ENCODE peak calls at places on chromosomes 7 and 10, in five cellular contexts. T is esophagus muscularis mucosa, X is transverse colon, B is stomach, K is breast epithelium. N is an unnamed sample.

GRCh38 chr10:96840841-96841518 is 8.9 kb downstream of the LCOR start:
- DNase-seq in T (no peak), X (no peak), B (no peak), K (no peak), N (no peak)

GRCh38 chr7:91080351-91080750 is 183.9 kb upstream of the FZD1 start:
- DNase-seq in T (no peak), X (no peak), B (no peak), K (no peak), N (no peak)

GRCh38 chr10:114402871-114403544 is 1.3 kb downstream of the AFAP1L2 start:
- DNase-seq in T (no peak), X (no peak), B (no peak), K (no peak), N (no peak)

GRCh38 chr7:108135446-108136190 is 5.5 kb upstream of the LAMB4 start:
- DNase-seq in T (peak; percentile 70), X (no peak), B (no peak), K (no peak), N (no peak)

GRCh38 chr7:29457565-29457971 is 106.1 kb upstream of the PRR15 start:
- DNase-seq in T (no peak), X (no peak), B (no peak), K (no peak), N (no peak)

GRCh38 chr10:102604379-102604960 is 39.8 kb upstream of the TRIM8 start:
- DNase-seq in T (no peak), X (no peak), B (no peak), K (no peak), N (no peak)

GRCh38 chr7:137209151-137209822 is 134.2 kb downstream of the PTN start:
- DNase-seq in T (no peak), X (no peak), B (no peak), K (no peak), N (no peak)

GRCh38 chr7:14822481-14822854 is 80.1 kb downstream of the DGKB start:
- DNase-seq in T (no peak), X (no peak), B (no peak), K (no peak), N (no peak)

GRCh38 chr10:126062132-126063032 is 166.0 kb downstream of the FANK1 start:
- DNase-seq in T (no peak), X (peak; percentile 40), B (peak; percentile 51), K (peak; percentile 87), N (peak; percentile 95)

GRCh38 chr7:150404785-150405583 is 25.9 kb downstream of the ZNF775 start:
- DNase-seq in T (peak; percentile 96), X (peak; percentile 92), B (peak; percentile 91), K (peak; percentile 71), N (peak; percentile 92)

GRCh38 chr10:113357688-113358306 is 195.1 kb upstream of the HABP2 start:
- DNase-seq in T (no peak), X (no peak), B (no peak), K (no peak), N (no peak)

GRCh38 chr7:44547536-44548221 is 6.5 kb upstream of the NPC1L1 start:
- DNase-seq in T (no peak), X (no peak), B (no peak), K (no peak), N (no peak)

GRCh38 chr10:8039323-8039922 is 15.1 kb upstream of the GATA3 start:
- DNase-seq in T (no peak), X (no peak), B (no peak), K (no peak), N (no peak)

GRCh38 chr7:44210107-44210506 is 9.3 kb downstream of the YKT6 start:
- DNase-seq in T (no peak), X (no peak), B (no peak), K (no peak), N (peak; percentile 19)

GRCh38 chr7:20312562-20312961 is 18.1 kb upstream of the ITGB8 start:
- DNase-seq in T (no peak), X (no peak), B (no peak), K (no peak), N (no peak)

GRCh38 chr7:73899731-73900142 is 38.8 kb downstream of the TMEM270 start:
- DNase-seq in T (peak; percentile 92), X (peak; percentile 39), B (peak; percentile 35), K (no peak), N (peak; percentile 95)

GRCh38 chr10:23081891-23082290 is 13.5 kb upstream of the MSRB2 start:
- DNase-seq in T (no peak), X (no peak), B (no peak), K (no peak), N (no peak)

GRCh38 chr10:125208854-125209545 is 48.6 kb upstream of the CTBP2 start:
- DNase-seq in T (no peak), X (no peak), B (no peak), K (peak; percentile 26), N (no peak)

GRCh38 chr7:84412161-84412969 is 217.8 kb upstream of the SEMA3A start:
- DNase-seq in T (no peak), X (no peak), B (no peak), K (no peak), N (no peak)

GRCh38 chr7:117043051-117043546 is 89.8 kb downstream of the ST7 start:
- DNase-seq in T (no peak), X (no peak), B (no peak), K (no peak), N (no peak)

GRCh38 chr10:86960863-86961434 is 2.5 kb downstream of the SNCG start:
- DNase-seq in T (no peak), X (peak; percentile 2), B (no peak), K (no peak), N (peak; percentile 62)

GRCh38 chr10:89207181-89207800 is at the start of gene CH25H:
- DNase-seq in T (peak; percentile 95), X (peak; percentile 70), B (peak; percentile 64), K (peak; percentile 48), N (peak; percentile 90)

GRCh38 chr7:30322656-30323355 is 38.4 kb downstream of the ZNRF2 start:
- DNase-seq in T (no peak), X (no peak), B (no peak), K (no peak), N (no peak)

GRCh38 chr7:44172803-44173424 is 16.3 kb downstream of the GCK start:
- DNase-seq in T (no peak), X (no peak), B (no peak), K (no peak), N (no peak)

GRCh38 chr10:95519132-95519487 is 42.1 kb downstream of the SORBS1 start:
- DNase-seq in T (no peak), X (no peak), B (peak; percentile 61), K (no peak), N (no peak)

GRCh38 chr10:22379059-22379458 is 33.8 kb downstream of the SPAG6 start:
- DNase-seq in T (no peak), X (no peak), B (no peak), K (no peak), N (no peak)

GRCh38 chr7:95198891-95199290 is 125.4 kb downstream of the PON1 start:
- DNase-seq in T (no peak), X (no peak), B (no peak), K (no peak), N (no peak)

GRCh38 chr7:13794581-13794980 is 194.9 kb downstream of the ETV1 start:
- DNase-seq in T (no peak), X (no peak), B (no peak), K (no peak), N (no peak)

GRCh38 chr10:115936926-115937755 is 335.9 kb downstream of the GFRA1 start:
- DNase-seq in T (no peak), X (no peak), B (no peak), K (no peak), N (no peak)

GRCh38 chr10:11493646-11494045 is 117.8 kb downstream of the USP6NL start:
- DNase-seq in T (no peak), X (no peak), B (no peak), K (no peak), N (no peak)
- TF ChIP-seq POLR2A in T (no peak), X (no peak), B (no peak), K (no peak), N (no peak)

GRCh38 chr7:141950796-141951195 is 4.0 kb upstream of the CLEC5A start:
- DNase-seq in T (no peak), X (no peak), B (no peak), K (no peak), N (no peak)

GRCh38 chr7:141954334-141954733 is 7.6 kb upstream of the CLEC5A start:
- DNase-seq in T (no peak), X (no peak), B (no peak), K (no peak), N (no peak)

GRCh38 chr7:141960687-141961422 is 12.7 kb downstream of the TAS2R38 start:
- DNase-seq in T (no peak), X (no peak), B (no peak), K (no peak), N (no peak)

GRCh38 chr7:141956084-141956483 is 9.3 kb upstream of the CLEC5A start:
- DNase-seq in T (no peak), X (no peak), B (no peak), K (no peak), N (no peak)
- TF ChIP-seq POLR2AphosphoS5 in T (no peak), X (no peak), B (no peak), K (no peak), N (no peak)

GRCh38 chr7:148747274-148747673 is 48.6 kb downstream of the CUL1 start:
- DNase-seq in T (no peak), X (no peak), B (no peak), K (no peak), N (no peak)
- TF ChIP-seq CTCF in T (no peak), X (no peak), B (no peak), K (no peak), N (no peak)

GRCh38 chr10:14959221-14960057 is at the start of gene MEIG1:
- DNase-seq in T (peak; percentile 98), X (peak; percentile 94), B (peak; percentile 93), K (peak; percentile 83), N (peak; percentile 96)
- TF ChIP-seq POLR2A in T (peak; percentile 5), X (peak; percentile 69), B (peak; percentile 25), K (peak; percentile 33), N (no peak)

GRCh38 chr10:80460399-80461207 is 6.5 kb downstream of the TSPAN14 start:
- DNase-seq in T (no peak), X (peak; percentile 87), B (peak; percentile 89), K (peak; percentile 96), N (no peak)

GRCh38 chr10:80458263-80458625 is 4.1 kb downstream of the TSPAN14 start:
- DNase-seq in T (no peak), X (no peak), B (no peak), K (no peak), N (no peak)

GRCh38 chr10:80457554-80458262 is 3.6 kb downstream of the TSPAN14 start:
- DNase-seq in T (no peak), X (no peak), B (no peak), K (no peak), N (no peak)

GRCh38 chr10:80458638-80459037 is 4.5 kb downstream of the TSPAN14 start:
- DNase-seq in T (no peak), X (no peak), B (no peak), K (no peak), N (no peak)

GRCh38 chr10:80459047-80459865 is 5.1 kb downstream of the TSPAN14 start:
- DNase-seq in T (no peak), X (peak; percentile 86), B (peak; percentile 75), K (peak; percentile 63), N (peak; percentile 90)
- TF ChIP-seq POLR2AphosphoS5 in T (no peak), X (peak; percentile 62), B (peak; percentile 22), K (no peak), N (no peak)

GRCh38 chr7:102192790-102193189 is 93.9 kb upstream of the SH2B2 start:
- DNase-seq in T (no peak), X (no peak), B (no peak), K (no peak), N (no peak)
- TF ChIP-seq CTCF in T (no peak), X (no peak), B (no peak), K (no peak), N (no peak)